ENCODE peak calls at places on chromosomes 6 and 20, in four cellular contexts. U, J, L and C are unnamed samples.

GRCh38 chr6:117272886-117273285 is 7.5 kb downstream of the VGLL2 start:
- DNase-seq in J (no peak), L (no peak), U (no peak), C (no peak)

GRCh38 chr6:121896363-121896762 is 460.9 kb downstream of the GJA1 start:
- DNase-seq in J (no peak), U (no peak), L (no peak), C (no peak)

GRCh38 chr20:38139919-38140753 is 24.9 kb downstream of the TGM2 start:
- DNase-seq in J (no peak), L (peak), U (no peak), C (no peak)

GRCh38 chr20:25225642-25226432 is 22.0 kb upstream of the PYGB start:
- DNase-seq in U (no peak), J (peak), L (no peak), C (no peak)

GRCh38 chr20:44028868-44029847 is 114.5 kb downstream of the TOX2 start:
- DNase-seq in J (no peak), L (no peak), U (no peak), C (no peak)

GRCh38 chr6:25006565-25007001 is 70.8 kb upstream of the RIPOR2 start:
- DNase-seq in L (peak), J (no peak), U (no peak), C (no peak)

GRCh38 chr6:125314019-125314581 is 12.3 kb upstream of the HDDC2 start:
- DNase-seq in L (peak), U (peak), J (peak), C (peak)

GRCh38 chr6:82208914-82209313 is 38.6 kb downstream of the IBTK start:
- DNase-seq in U (no peak), J (no peak), L (no peak), C (no peak)

GRCh38 chr6:72748759-72749158 is 126.9 kb downstream of the KCNQ5 start:
- DNase-seq in J (no peak), L (no peak), U (peak), C (no peak)

GRCh38 chr6:7110092-7110792 is 2.5 kb downstream of the RREB1 start:
- DNase-seq in J (no peak), U (no peak), L (no peak), C (no peak)

GRCh38 chr20:63252157-63252780 is 2.0 kb downstream of the NKAIN4 start:
- DNase-seq in U (no peak), J (no peak), L (no peak), C (no peak)

GRCh38 chr20:63664861-63665594 is 6.9 kb downstream of the RTEL1 start:
- DNase-seq in J (no peak), L (no peak), U (no peak), C (no peak)

GRCh38 chr20:63099426-63100267 is 92.9 kb upstream of the BHLHE23 start:
- DNase-seq in U (no peak), J (peak), L (peak), C (no peak)

GRCh38 chr6:45021652-45022051 is 306.5 kb upstream of the RUNX2 start:
- DNase-seq in L (no peak), J (no peak), U (peak), C (no peak)

GRCh38 chr6:169293196-169293595 is 39.5 kb upstream of the THBS2 start:
- DNase-seq in U (no peak), L (no peak), J (no peak), C (no peak)

GRCh38 chr6:124560836-124561585 is 401.2 kb upstream of the RNF217 start:
- DNase-seq in L (no peak), U (no peak), J (no peak), C (no peak)

GRCh38 chr20:36435799-36436541 is 105.3 kb upstream of the MYL9 start:
- DNase-seq in L (peak), J (peak), U (peak), C (peak)

GRCh38 chr6:68141190-68141589 is 493.9 kb upstream of the ADGRB3 start:
- DNase-seq in L (no peak), U (no peak), J (no peak), C (no peak)

GRCh38 chr20:47992021-47992467 is 206.8 kb upstream of the SULF2 start:
- DNase-seq in L (no peak), U (no peak), J (no peak), C (no peak)

GRCh38 chr6:82878812-82879211 is 186.8 kb downstream of the UBE3D start:
- DNase-seq in J (no peak), L (no peak), U (peak), C (no peak)

GRCh38 chr6:169891421-169891820 is 140.0 kb downstream of the ERMARD start:
- DNase-seq in J (no peak), U (no peak), L (no peak), C (no peak)

GRCh38 chr6:128882560-128882959 is 378 bp upstream of the LAMA2 start:
- DNase-seq in L (no peak), U (peak), J (peak), C (no peak)

GRCh38 chr6:82033631-82034211 is 213.8 kb downstream of the IBTK start:
- DNase-seq in L (no peak), U (peak), J (no peak), C (no peak)

GRCh38 chr6:111105578-111105977 is 18.3 kb downstream of the SLC16A10 start:
- DNase-seq in U (peak), J (peak), L (peak), C (peak)

GRCh38 chr6:42618105-42618504 is 54.3 kb downstream of the UBR2 start:
- DNase-seq in U (no peak), L (no peak), J (no peak), C (no peak)

GRCh38 chr20:43404880-43405279 is 52.8 kb upstream of the SRSF6 start:
- DNase-seq in U (no peak), L (no peak), J (no peak), C (no peak)

GRCh38 chr6:12355354-12355753 is 65.2 kb downstream of the EDN1 start:
- DNase-seq in U (no peak), L (no peak), J (no peak), C (no peak)

GRCh38 chr6:69827491-69827890 is 30.7 kb upstream of the LMBRD1 start:
- DNase-seq in J (no peak), L (no peak), U (peak), C (no peak)

GRCh38 chr6:3001773-3002293 is 2.1 kb downstream of the NQO2 start:
- DNase-seq in U (peak), J (no peak), L (no peak), C (peak)

GRCh38 chr6:15382712-15383111 is 136.8 kb downstream of the JARID2 start:
- DNase-seq in U (no peak), J (no peak), L (no peak), C (no peak)

GRCh38 chr20:22312744-22313346 is 271.5 kb downstream of the FOXA2 start:
- DNase-seq in U (peak), J (no peak), L (no peak), C (no peak)

GRCh38 chr20:8388707-8389106 is 256.6 kb downstream of the PLCB1 start:
- DNase-seq in J (no peak), L (no peak), U (peak), C (no peak)

GRCh38 chr20:62010551-62011402 is 54.9 kb downstream of the TAF4 start:
- DNase-seq in J (peak), U (peak), L (peak), C (peak)

GRCh38 chr6:159695984-159696383 is 2.9 kb upstream of the SOD2 start:
- DNase-seq in J (no peak), L (no peak), U (peak), C (no peak)

GRCh38 chr6:15090745-15091384 is 155.0 kb upstream of the JARID2 start:
- DNase-seq in U (no peak), L (no peak), J (no peak), C (no peak)

GRCh38 chr6:56757585-56757984 is 114.9 kb upstream of the DST start:
- DNase-seq in J (no peak), U (peak), L (peak), C (peak)

GRCh38 chr6:156719395-156719719 is 57.8 kb upstream of the ARID1B start:
- DNase-seq in J (no peak), U (no peak), L (peak), C (no peak)

GRCh38 chr6:17580518-17581048 is 19.5 kb upstream of the FAM8A1 start:
- DNase-seq in J (peak), L (peak), U (no peak), C (peak)

DNA sequence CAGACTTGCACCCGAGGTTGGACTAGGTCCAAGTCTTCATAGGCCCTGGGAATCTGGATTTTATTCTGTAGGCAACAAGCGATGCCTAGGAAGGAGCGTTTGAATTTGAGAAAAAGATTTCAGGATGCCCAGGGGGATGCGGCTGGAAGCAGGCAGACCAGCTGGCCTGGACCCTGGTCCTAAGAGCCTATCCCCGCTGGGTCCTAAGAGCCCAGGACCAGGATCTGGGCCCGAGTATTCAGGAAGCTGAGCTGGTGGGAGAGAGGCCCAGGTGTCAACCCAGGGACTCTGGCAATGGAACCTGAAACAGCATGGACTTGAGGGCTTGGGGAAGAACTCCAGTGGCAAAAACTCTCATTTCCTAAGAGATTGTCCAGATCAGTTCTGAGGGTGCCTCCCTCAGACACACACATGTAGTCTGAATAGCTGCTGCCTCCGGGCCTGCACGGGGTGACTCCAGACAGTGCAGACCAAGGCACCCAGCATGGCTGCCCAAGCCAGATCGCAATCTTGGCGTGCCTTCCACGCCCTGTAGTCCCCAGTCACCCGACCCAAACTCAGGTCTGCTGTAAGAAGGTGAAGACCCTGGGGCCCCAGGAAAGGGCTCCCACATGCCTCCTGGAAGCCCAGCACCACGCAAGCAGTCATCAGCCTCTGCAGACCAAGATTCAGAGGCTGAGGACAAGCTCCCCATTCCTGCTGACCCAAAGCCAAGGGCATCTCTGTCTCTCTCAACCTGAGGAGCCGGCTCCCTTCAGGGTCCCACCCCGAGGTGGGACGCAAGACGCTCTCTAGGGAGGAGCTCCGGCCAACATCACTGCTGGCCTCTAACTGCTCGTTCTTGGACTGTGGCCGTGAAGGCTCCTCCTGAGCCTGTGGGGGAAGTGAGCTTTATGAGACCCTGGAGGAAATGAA is 34.4 kb downstream of the RRBP1 start:
- DNase-seq in J (peak), U (no peak), L (no peak), C (no peak)
- TF ChIP-seq POLR2A in J (no peak), U (no peak), L (no peak), C (no peak)

DNA sequence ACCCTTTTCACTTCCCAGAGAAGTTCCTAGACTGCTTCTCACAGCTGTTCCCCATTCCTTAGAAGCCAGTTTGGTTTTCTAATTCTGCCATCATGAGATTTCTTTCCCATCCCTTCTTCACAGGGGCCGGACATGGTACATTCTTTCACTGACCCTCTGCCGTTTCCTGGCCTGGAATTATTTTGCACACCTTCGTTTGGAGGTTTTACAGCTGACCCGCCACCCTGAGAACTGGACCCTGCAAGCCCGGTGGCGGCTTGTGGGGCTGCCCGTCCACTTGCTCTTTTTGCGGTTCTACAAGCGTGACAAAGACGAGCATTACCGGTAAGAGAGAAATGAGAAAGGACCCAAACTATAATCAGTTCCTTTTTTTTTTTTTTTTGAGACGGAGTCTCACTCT is 4.2 kb downstream of the C6orf136 start:
- DNase-seq in L (no peak), J (no peak), U (no peak), C (no peak)
- TF ChIP-seq POLR2A in L (no peak), J (no peak), U (no peak), C (no peak)

GRCh38 chr6:87701676-87702588 is at the start of gene AKIRIN2:
- DNase-seq in J (peak), U (peak), L (peak), C (peak)
- TF ChIP-seq POLR2A in J (peak), U (peak), L (peak), C (peak)

DNA sequence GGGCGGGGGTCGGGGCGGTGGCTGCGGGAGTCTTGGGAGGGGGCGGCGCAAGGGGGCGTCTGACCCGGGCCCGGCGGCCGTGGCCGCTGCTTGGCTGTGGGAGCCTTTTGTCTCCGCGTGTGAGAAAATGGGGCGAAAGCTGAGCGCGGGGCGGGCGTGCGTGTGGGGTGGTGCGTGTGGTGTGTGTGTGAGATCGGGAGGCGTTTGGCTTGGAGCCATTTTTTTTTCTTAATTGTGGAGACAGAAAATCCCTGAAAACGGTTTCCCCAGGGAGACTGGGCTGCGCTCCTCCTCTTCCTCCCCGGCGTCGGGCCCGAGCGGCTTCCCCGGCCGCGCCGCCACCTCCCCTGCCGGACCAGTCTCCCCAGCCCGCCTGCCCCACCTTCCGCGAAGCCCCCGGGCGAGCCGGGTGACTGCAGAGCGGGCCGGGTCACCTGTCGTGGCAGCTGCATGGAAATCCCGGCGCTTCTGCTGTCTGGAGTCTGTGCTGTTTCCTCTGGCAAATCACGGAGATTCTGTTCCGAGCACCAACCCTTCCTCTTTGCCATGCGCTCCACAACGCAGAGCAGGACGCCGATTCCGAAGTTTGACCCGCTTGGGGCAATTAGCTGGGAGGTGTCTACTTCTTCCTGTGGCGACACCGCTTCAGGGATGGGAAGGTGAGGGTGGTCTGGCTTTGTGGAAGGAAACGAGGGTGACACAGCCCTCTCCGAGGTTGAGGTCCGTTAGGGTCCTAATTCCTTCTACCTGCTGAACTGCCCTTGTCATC is 64.5 kb downstream of the GTF2H5 start:
- DNase-seq in U (peak), L (peak), J (peak), C (peak)
- TF ChIP-seq POLR2A in U (peak), L (peak), J (no peak), C (no peak)

GRCh38 chr20:57457243-57457761 is 66.1 kb downstream of the RBM38 start:
- DNase-seq in L (no peak), U (no peak), J (no peak), C (no peak)
- TF ChIP-seq POLR2A in L (no peak), U (no peak), J (no peak), C (no peak)